ENCODE peak calls at places on chromosomes 6 and 20, in four cellular contexts. U is cardiac fibroblast, Y is heart right ventricle, V is PC-3. X is an unnamed sample.
A peak's percentile ranks its signal among the peaks of the same experiment; 100 is the strongest.

GRCh38 chr20:54189630-54190029 is 15.8 kb upstream of the CYP24A1 start:
- DNase-seq in V (peak; percentile 36), Y (no peak), U (no peak), X (no peak)

GRCh38 chr6:158762787-158763439 is 56.3 kb downstream of the EZR start:
- DNase-seq in Y (no peak), U (no peak), V (no peak), X (no peak)

GRCh38 chr20:47320990-47321805 is 35.3 kb downstream of the ZMYND8 start:
- DNase-seq in V (peak; percentile 54), U (no peak), Y (no peak), X (no peak)

GRCh38 chr20:12433724-12434123 is 516.0 kb downstream of the BTBD3 start:
- DNase-seq in U (no peak), Y (no peak), V (no peak), X (no peak)

GRCh38 chr6:152099816-152100618 is 292.5 kb downstream of the ESR1 start:
- DNase-seq in U (peak; percentile 55), Y (peak; percentile 41), V (peak; percentile 69), X (peak; percentile 63)

GRCh38 chr20:47981242-47981641 is 196.0 kb upstream of the SULF2 start:
- DNase-seq in V (no peak), Y (no peak), U (no peak), X (no peak)

GRCh38 chr6:37615564-37616340 is 81.9 kb downstream of the MDGA1 start:
- DNase-seq in U (peak; percentile 28), Y (no peak), V (no peak), X (peak; percentile 82)

GRCh38 chr6:85008311-85009015 is 244.1 kb upstream of the TBX18 start:
- DNase-seq in V (peak; percentile 27), Y (no peak), U (peak; percentile 90), X (peak; percentile 21)

GRCh38 chr6:153058909-153059308 is 56.4 kb upstream of the MTRF1L start:
- DNase-seq in Y (no peak), V (peak; percentile 46), U (peak; percentile 26), X (no peak)

GRCh38 chr20:44938637-44939036 is 21.6 kb downstream of the TOMM34 start:
- DNase-seq in U (peak; percentile 18), Y (no peak), V (no peak), X (no peak)

GRCh38 chr6:158962371-158962770 is 37.6 kb downstream of the RSPH3 start:
- DNase-seq in V (no peak), Y (no peak), U (no peak), X (peak; percentile 64)

GRCh38 chr6:39962831-39963230 is 28.6 kb upstream of the MOCS1 start:
- DNase-seq in Y (no peak), U (peak; percentile 71), V (peak; percentile 37), X (peak; percentile 21)

GRCh38 chr6:38644951-38645350 is 5.2 kb upstream of the BTBD9 start:
- DNase-seq in U (no peak), Y (no peak), V (no peak), X (no peak)

GRCh38 chr6:25027221-25027916 is 91.6 kb upstream of the RIPOR2 start:
- DNase-seq in U (no peak), Y (no peak), V (no peak), X (no peak)

X was measured in AG20443.